ENCODE peak calls at places on chromosomes 3 and 15, in five cellular contexts. Z is endothelial cell of umbilical vein; K is mammary epithelial cell; A is neural progenitor cell; O is CD4-positive, alpha-beta T cell. U is an unnamed sample. For H3K9me3, the result is how much of the 10 kb centered on the place peaks cover.

GRCh38 chr3:109685084-109686079 is 348.0 kb upstream of the DPPA4 start:
- DNase-seq in Z (no peak), K (peak), A (no peak), O (no peak), U (peak)

GRCh38 chr3:30613135-30613825 is 6.9 kb downstream of the TGFBR2 start:
- DNase-seq in Z (no peak), K (no peak), A (no peak), O (no peak), U (no peak)

GRCh38 chr3:66985336-66985920 is 12.7 kb upstream of the KBTBD8 start:
- DNase-seq in Z (no peak), K (no peak), A (no peak), O (no peak), U (no peak)

GRCh38 chr3:31979006-31979697 is 1.9 kb downstream of the OSBPL10 start:
- DNase-seq in Z (peak), K (peak), A (no peak), O (no peak), U (no peak)

GRCh38 chr3:31055757-31056156 is 161.3 kb upstream of the GADL1 start:
- DNase-seq in Z (no peak), K (no peak), A (no peak), O (no peak), U (no peak)

GRCh38 chr3:11088066-11088465 is 66.2 kb upstream of the HRH1 start:
- DNase-seq in Z (no peak), K (no peak), A (no peak), O (no peak), U (no peak)

GRCh38 chr15:95559875-95560394 is 770.6 kb upstream of the NR2F2 start:
- DNase-seq in Z (peak), K (peak), A (no peak), O (no peak), U (peak)

GRCh38 chr15:72135719-72136118 is 17.5 kb downstream of the SENP8 start:
- DNase-seq in Z (no peak), K (no peak), A (no peak), O (no peak), U (no peak)

GRCh38 chr3:152538518-152538917 is 269.8 kb downstream of the MBNL1 start:
- DNase-seq in Z (no peak), K (no peak), A (no peak), O (no peak), U (no peak)

GRCh38 chr3:168272343-168272984 is 176.7 kb upstream of the GOLIM4 start:
- DNase-seq in Z (no peak), K (no peak), A (peak), O (no peak), U (no peak)

GRCh38 chr15:51076142-51076897 is 18.4 kb downstream of the TNFAIP8L3 start:
- DNase-seq in Z (no peak), K (no peak), A (no peak), O (no peak), U (no peak)

GRCh38 chr15:35362195-35362829 is 183.7 kb downstream of the DPH6 start:
- DNase-seq in Z (no peak), K (no peak), A (no peak), O (no peak), U (no peak)

GRCh38 chr3:9893739-9894138 is 3.3 kb downstream of the JAGN1 start:
- DNase-seq in Z (peak), K (no peak), A (no peak), O (no peak), U (no peak)

GRCh38 chr15:69305204-69305931 is 6.7 kb downstream of the PAQR5 start:
- DNase-seq in Z (peak), K (peak), A (no peak), O (no peak), U (peak)

GRCh38 chr3:37144806-37145205 is 29.6 kb downstream of the LRRFIP2 start:
- DNase-seq in Z (peak), K (no peak), A (no peak), O (no peak), U (no peak)

GRCh38 chr15:67024322-67024997 is 40.9 kb upstream of the SMAD3 start:
- DNase-seq in Z (peak), K (peak), A (no peak), O (no peak), U (peak)

GRCh38 chr3:8554725-8555621 is 53.4 kb downstream of the LMCD1 start:
- DNase-seq in Z (no peak), K (no peak), A (peak), O (no peak), U (peak)

GRCh38 chr3:179181021-179181472 is 32.9 kb downstream of the PIK3CA start:
- DNase-seq in Z (peak), K (peak), A (no peak), O (no peak), U (no peak)

GRCh38 chr3:131711114-131711786 is 208.5 kb upstream of the MRPL3 start:
- DNase-seq in Z (no peak), K (no peak), A (no peak), O (no peak), U (no peak)

GRCh38 chr15:29904731-29905417 is 82.6 kb upstream of the TJP1 start:
- DNase-seq in Z (no peak), K (no peak), A (no peak), O (no peak), U (no peak)

GRCh38 chr3:64829331-64829730 is 141.5 kb upstream of the ADAMTS9 start:
- DNase-seq in Z (no peak), K (no peak), A (no peak), O (no peak), U (no peak)

GRCh38 chr3:197793246-197793645 is 2.2 kb downstream of the LRCH3 start:
- DNase-seq in Z (peak), K (peak), A (no peak), O (no peak), U (no peak)

GRCh38 chr3:129118745-129119144 is 2.9 kb downstream of the RAB43 start:
- DNase-seq in Z (peak), K (no peak), A (no peak), O (peak), U (no peak)

GRCh38 chr3:129119365-129120100 is 2.1 kb downstream of the RAB43 start:
- DNase-seq in Z (peak), K (peak), A (no peak), O (no peak), U (no peak)

GRCh38 chr3:129117134-129117533 is 4.5 kb downstream of the RAB43 start:
- DNase-seq in Z (no peak), K (no peak), A (no peak), O (no peak), U (no peak)

GRCh38 chr3:129114455-129114854 is 7.1 kb downstream of the RAB43 start:
- DNase-seq in Z (no peak), K (no peak), A (no peak), O (no peak), U (no peak)

DNA sequence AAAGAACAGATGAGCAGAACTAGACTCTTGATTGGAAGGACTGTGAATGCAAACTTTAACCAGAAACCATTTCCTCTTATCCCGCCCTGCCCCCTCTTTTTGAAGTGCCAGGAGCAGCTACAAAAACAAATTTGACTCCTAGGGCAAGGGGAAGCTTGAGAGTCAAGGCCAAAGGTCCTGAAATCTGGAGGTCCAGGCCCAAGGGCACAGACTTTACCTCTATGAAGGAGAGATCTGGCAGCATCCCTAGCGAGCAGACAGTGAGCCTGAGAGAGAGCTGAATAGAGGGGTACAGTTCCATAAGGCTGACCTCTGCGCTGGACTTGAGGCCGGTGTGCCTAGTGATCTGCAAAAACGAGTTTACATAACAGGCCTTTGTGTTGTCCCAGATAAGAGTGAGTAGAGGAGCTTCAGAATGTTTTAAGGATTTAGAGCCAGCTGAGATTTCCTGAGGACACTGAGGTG is 5.1 kb downstream of the RAB43 start:
- DNase-seq in Z (peak), K (no peak), A (peak), O (no peak), U (no peak)
- H3K27ac ChIP-seq in Z (peak), K (no peak), A (no peak), O (peak), U (peak)

GRCh38 chr3:126084667-126085180 is 800 bp upstream of the SLC41A3 start:
- DNase-seq in Z (no peak), K (no peak), A (no peak), O (no peak), U (no peak)

GRCh38 chr3:126083511-126083912 is 412 bp downstream of the SLC41A3 start:
- DNase-seq in Z (peak), K (peak), A (peak), O (no peak), U (no peak)

GRCh38 chr3:126085841-126086240 is 1.9 kb upstream of the SLC41A3 start:
- DNase-seq in Z (no peak), K (no peak), A (no peak), O (no peak), U (no peak)

GRCh38 chr3:126083913-126084514 is at the start of gene SLC41A3:
- DNase-seq in Z (peak), K (peak), A (peak), O (peak), U (peak)

DNA sequence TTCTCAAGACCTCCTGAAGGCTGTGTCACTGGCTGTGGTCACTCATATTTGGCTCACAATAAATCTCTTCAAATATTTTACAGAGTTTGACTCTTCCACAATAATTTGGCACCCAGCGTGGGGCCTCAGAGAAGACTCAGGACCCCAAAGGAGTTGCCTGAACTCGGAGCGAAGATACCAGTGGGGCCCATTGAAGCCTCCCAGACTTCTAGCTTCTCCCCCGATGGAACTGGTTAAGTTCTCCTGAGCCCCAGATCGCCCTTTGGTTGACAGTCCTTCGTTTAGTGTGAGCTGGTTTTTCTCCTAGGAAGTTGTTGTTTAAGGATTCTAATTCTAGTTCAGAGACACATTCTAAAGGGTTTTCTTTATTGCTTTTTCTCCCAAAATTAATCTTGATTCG is 1.4 kb upstream of the SLC41A3 start:
- DNase-seq in Z (no peak), K (no peak), A (no peak), O (no peak), U (no peak)
- H3K9me3 ChIP-seq in Z (under half), K (under half), A (under half), O (under half), U (under half)

DNA sequence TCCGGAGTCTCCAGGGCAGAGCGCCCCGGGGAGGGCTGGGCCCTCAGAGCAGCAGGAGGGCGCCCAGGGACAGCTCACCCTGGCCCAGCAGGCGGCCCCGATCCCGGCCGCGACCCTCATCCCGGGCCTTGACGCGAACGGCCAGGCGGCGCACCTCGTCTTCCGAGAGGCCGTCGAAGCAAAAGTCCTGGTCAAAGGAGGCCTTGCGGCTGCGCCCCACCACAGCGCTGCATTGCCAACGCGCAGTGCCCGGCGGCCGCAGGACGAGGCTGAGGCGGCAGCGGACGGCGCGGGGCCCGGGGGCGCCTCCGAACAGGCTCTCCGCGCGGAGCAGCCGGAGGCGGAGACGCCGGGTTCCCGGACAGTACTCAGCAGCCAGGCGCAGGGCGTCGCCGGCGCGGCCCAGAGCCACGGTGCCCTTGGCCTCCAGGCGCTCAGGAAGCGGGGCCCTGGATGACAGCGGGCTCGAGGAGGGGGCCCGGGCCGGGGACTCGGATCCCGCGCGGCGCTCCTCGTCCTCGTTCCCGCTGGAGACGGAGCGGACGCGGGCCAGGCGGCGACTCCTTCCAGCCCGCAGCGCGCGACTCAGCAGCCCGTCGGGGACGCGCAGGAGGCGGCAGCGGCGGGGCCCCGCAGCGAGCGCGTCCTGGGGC is 1.1 kb downstream of the C2CD4B start:
- DNase-seq in Z (peak), K (no peak), A (peak), O (no peak), U (no peak)
- H3K27ac ChIP-seq in Z (peak), K (no peak), A (no peak), O (no peak), U (no peak)

GRCh38 chr15:25243800-25244097 is 195.1 kb downstream of the UBE3A start:
- DNase-seq in Z (no peak), K (no peak), A (no peak), O (no peak), U (no peak)
- H3K9me3 ChIP-seq in Z (under half), K (half or more), A (under half), O (under half), U (half or more)

GRCh38 chr15:44289352-44289790 is 852 bp downstream of the GOLM2 start:
- DNase-seq in Z (peak), K (no peak), A (no peak), O (no peak), U (no peak)
- H3K27ac ChIP-seq in Z (peak), K (peak), A (no peak), O (peak), U (peak)

DNA sequence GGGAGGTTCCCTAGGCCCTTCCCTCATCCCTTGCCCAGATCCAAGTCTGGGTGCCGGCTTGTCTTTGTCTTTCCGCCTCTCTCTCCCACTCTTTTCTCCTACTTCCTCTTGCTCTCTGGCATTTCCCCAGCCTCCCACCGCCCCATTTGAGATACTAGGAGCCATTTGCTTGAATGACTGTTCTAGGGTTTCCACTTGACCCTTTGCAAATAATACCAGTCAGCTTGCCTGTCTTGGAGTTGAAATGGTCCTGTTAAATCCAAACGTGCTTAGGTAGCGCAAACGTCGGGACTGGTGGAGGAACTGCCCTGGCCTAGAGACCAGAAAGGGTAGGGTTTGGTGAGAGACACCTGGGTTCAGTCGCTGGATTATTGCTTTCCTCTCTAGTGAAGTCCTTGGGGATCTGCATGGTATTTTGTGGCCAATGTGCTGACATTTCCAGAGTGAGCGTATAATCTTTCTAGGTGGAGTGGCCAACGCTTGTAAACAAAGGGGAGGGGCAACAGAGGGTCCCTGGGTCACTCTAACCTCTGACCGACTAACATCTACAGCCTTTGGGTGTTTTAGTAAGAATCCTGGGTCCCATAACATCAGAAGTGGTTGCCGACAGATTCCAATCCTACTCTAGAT is 10.7 kb downstream of the ZIC1 start:
- DNase-seq in Z (no peak), K (no peak), A (peak), O (no peak), U (no peak)
- H3K9me3 ChIP-seq in Z (under half), K (under half), A (under half), O (under half), U (under half)

DNA sequence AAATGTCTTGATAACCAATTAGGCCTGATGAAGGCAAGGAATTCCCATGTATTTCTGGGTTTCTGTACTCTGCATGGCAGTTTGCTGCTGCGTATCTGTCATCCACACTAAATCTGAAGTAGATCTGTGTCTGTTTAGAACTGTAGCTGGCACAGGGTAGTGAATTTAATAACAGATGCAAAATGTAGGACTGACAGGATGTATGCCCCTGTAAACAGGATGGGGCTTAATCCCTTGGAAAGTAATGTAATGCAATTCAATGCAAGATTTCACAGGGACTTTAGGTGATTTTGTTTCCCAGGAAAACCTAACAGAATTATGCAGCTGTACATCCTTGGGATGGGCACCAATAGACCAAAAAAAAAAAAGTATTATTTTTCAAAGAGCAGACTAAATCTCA is 464.2 kb upstream of the RGMA start:
- DNase-seq in Z (no peak), K (no peak), A (no peak), O (no peak), U (no peak)
- H3K27ac ChIP-seq in Z (no peak), K (no peak), A (no peak), O (no peak), U (no peak)

GRCh38 chr15:25136119-25136518 is 181.3 kb downstream of the SNRPN start:
- DNase-seq in Z (peak), K (no peak), A (peak), O (no peak), U (no peak)
- H3K9me3 ChIP-seq in Z (under half), K (under half), A (under half), O (under half), U (under half)

DNA sequence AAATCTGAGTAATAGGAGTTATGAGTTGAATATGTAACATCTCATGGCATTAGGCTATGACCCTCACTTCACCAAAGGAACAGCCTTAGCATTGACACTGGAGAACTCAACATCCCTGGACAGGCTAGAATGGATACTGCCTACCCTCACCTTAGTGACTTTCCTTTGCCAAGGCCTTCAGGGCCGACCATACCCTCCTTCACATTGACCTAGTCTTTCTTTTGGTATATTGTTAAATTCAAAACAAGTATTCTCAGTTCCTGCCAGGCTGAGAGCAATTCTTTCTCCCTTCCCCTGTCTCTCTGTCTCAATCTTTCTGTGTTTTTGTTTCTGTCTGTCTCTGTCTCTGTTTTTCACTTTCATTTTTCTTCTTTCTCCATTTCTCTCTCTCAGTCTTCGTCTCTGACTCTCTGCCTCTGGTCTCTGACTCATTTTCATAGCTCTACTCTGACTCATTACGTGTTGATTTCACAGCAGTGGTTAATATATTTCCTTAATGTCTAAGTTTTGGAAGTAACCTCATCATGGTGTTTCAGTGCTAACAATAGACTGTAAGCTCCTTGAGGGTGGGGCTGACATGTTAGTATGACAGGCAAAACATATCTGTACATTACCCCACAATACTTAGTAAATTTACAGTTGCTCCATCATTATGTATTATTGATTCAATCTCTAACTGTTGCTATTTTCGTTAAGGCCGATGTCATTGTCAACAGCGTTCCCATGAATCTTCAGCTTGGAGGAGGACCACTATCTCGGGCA is 32.5 kb downstream of the PARP15 start:
- DNase-seq in Z (peak), K (peak), A (no peak), O (no peak), U (peak)
- H3K27ac ChIP-seq in Z (peak), K (peak), A (no peak), O (no peak), U (peak)

DNA sequence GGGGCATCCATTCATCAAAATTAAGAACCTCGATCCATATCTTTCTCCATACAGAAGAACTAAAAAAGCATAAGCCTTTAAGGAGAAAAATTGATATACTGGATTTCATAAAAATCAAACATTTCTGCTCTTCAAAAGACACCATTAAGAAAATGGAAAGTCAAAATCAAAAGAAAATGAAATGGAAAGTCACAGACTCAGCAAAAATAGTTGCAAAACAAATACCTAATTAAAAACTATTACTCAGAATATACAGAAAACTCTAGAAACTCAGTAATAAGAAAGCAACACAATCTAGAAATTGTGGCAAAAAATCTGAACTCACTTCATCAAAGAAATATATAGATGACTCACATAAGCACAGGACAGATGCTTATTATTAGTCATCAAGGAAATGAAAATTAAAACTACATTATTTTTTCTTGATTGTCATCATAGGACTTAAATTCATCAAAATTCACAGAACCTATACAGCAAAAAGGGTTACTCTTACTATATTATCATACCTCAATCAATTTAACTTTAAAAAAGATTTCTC is 430.0 kb downstream of the SHQ1 start:
- DNase-seq in Z (no peak), K (no peak), A (no peak), O (no peak), U (no peak)
- H3K9me3 ChIP-seq in Z (under half), K (under half), A (under half), O (under half), U (under half)

U was measured in AG04450.